ENCODE peak calls at places on chromosomes 4 and X, in eight cellular contexts. D, L, E, N, C, Z, R and P are unnamed samples.

GRCh38 chrX:110321670-110322069 is 3.8 kb upstream of the AMMECR1 start:
- DNase-seq in D (no peak), L (no peak), E (no peak), N (no peak), C (no peak), Z (no peak), R (no peak), P (no peak)

GRCh38 chr4:7027913-7028312 is 15.3 kb upstream of the TADA2B start:
- DNase-seq in D (no peak), L (peak), E (no peak), N (no peak), C (no peak), Z (no peak), R (no peak), P (no peak)

GRCh38 chrX:77785400-77785745 is 643 bp downstream of the ATRX start:
- DNase-seq in D (no peak), L (no peak), E (peak), N (no peak), C (peak), Z (no peak), R (no peak), P (peak)

GRCh38 chr4:12791536-12791935 is 692.6 kb downstream of the RAB28 start:
- DNase-seq in D (no peak), L (no peak), E (no peak), N (no peak), C (no peak), Z (no peak), R (no peak), P (no peak)

GRCh38 chrX:65926095-65927019 is 113.5 kb downstream of the VSIG4 start:
- DNase-seq in D (no peak), L (no peak), E (no peak), N (no peak), C (peak), Z (peak), R (no peak), P (no peak)

GRCh38 chr4:136036744-136037143 is 1495.5 kb downstream of the PCDH18 start:
- DNase-seq in D (no peak), L (no peak), E (no peak), N (no peak), C (no peak), Z (no peak), R (peak), P (peak)

GRCh38 chr4:53844133-53844532 is 220.3 kb downstream of the CHIC2 start:
- DNase-seq in D (no peak), L (no peak), E (no peak), N (no peak), C (no peak), Z (no peak), R (no peak), P (no peak)

GRCh38 chr4:4849524-4850193 is 9.8 kb upstream of the MSX1 start:
- DNase-seq in D (no peak), L (no peak), E (no peak), N (no peak), C (no peak), Z (no peak), R (no peak), P (no peak)

GRCh38 chrX:16240231-16240905 is 73.1 kb downstream of the MAGEB17 start:
- DNase-seq in D (no peak), L (no peak), E (no peak), N (no peak), C (no peak), Z (no peak), R (peak), P (no peak)

GRCh38 chrX:108001218-108001814 is 19.1 kb upstream of the TEX13B start:
- DNase-seq in D (no peak), L (no peak), E (no peak), N (no peak), C (peak), Z (no peak), R (peak), P (peak)

GRCh38 chr4:183905593-183906485 is 732 bp downstream of the STOX2 start:
- DNase-seq in D (peak), L (peak), E (peak), N (no peak), C (no peak), Z (no peak), R (peak), P (peak)

GRCh38 chr4:96736352-96736889 is 896.5 kb downstream of the PDHA2 start:
- DNase-seq in D (no peak), L (no peak), E (peak), N (no peak), C (no peak), Z (no peak), R (peak), P (no peak)

GRCh38 chrX:138006176-138006575 is 440.2 kb downstream of the ZIC3 start:
- DNase-seq in D (no peak), L (no peak), E (no peak), N (no peak), C (no peak), Z (no peak), R (no peak), P (no peak)

GRCh38 chr4:117093581-117093980 is 8.2 kb upstream of the TRAM1L1 start:
- DNase-seq in D (no peak), L (no peak), E (no peak), N (no peak), C (no peak), Z (no peak), R (no peak), P (peak)

GRCh38 chr4:74065115-74065642 is 26.7 kb upstream of the CXCL3 start:
- DNase-seq in D (no peak), L (no peak), E (no peak), N (no peak), C (no peak), Z (no peak), R (no peak), P (no peak)

GRCh38 chr4:144340931-144341330 is 200.4 kb upstream of the GYPA start:
- DNase-seq in D (no peak), L (no peak), E (no peak), N (no peak), C (no peak), Z (no peak), R (no peak), P (no peak)

GRCh38 chrX:77114501-77114900 is 332.7 kb upstream of the FGF16 start:
- DNase-seq in D (no peak), L (no peak), E (no peak), N (no peak), C (no peak), Z (no peak), R (no peak), P (no peak)

GRCh38 chr4:112377127-112377635 is 80.0 kb downstream of the ALPK1 start:
- DNase-seq in D (no peak), L (no peak), E (no peak), N (no peak), C (no peak), Z (no peak), R (no peak), P (no peak)

GRCh38 chr4:101953949-101954348 is 163.4 kb downstream of the BANK1 start:
- DNase-seq in D (no peak), L (no peak), E (peak), N (no peak), C (no peak), Z (no peak), R (peak), P (peak)

GRCh38 chr4:149676076-149676475 is 139.6 kb downstream of the IQCM start:
- DNase-seq in D (no peak), L (no peak), E (no peak), N (no peak), C (no peak), Z (no peak), R (no peak), P (no peak)